ENCODE peak calls at places on chromosomes 16 and 17, in seven cellular contexts. One of them, this sample, is unnamed.

GRCh38 chr17:1487939-1488825 is 4.3 kb downstream of the MYO1C start:
- DNase-seq in neural progenitor cell: peak; percentile 95
- DNase-seq in activated T-cell treated with anti-CD3 and anti-CD28 coated beads, Interleukin-2, amount 50 U/mL, for 72 hours: peak; percentile 66
- DNase-seq in LNCaP clone FGC: no peak
- DNase-seq in Calu3: peak; percentile 83
- DNase-seq in NCI-H1694: peak; percentile 16
- DNase-seq in activated CD4-positive, alpha-beta T cell treated with anti-CD3 and anti-CD28 coated beads for 36 hours: peak; percentile 77
- DNase-seq in this sample: no peak

GRCh38 chr17:59244081-59244480 is 23.8 kb downstream of the GDPD1 start:
- DNase-seq in neural progenitor cell: no peak
- DNase-seq in activated T-cell treated with anti-CD3 and anti-CD28 coated beads, Interleukin-2, amount 50 U/mL, for 72 hours: no peak
- DNase-seq in NCI-H1694: no peak
- DNase-seq in Calu3: no peak
- DNase-seq in LNCaP clone FGC: no peak
- DNase-seq in activated CD4-positive, alpha-beta T cell treated with anti-CD3 and anti-CD28 coated beads for 36 hours: no peak
- DNase-seq in this sample: no peak

GRCh38 chr17:45228121-45228941 is 6.6 kb downstream of the FMNL1 start:
- DNase-seq in NCI-H1694: peak; percentile 50
- DNase-seq in activated CD4-positive, alpha-beta T cell treated with anti-CD3 and anti-CD28 coated beads for 36 hours: peak; percentile 65
- DNase-seq in activated T-cell treated with anti-CD3 and anti-CD28 coated beads, Interleukin-2, amount 50 U/mL, for 72 hours: peak; percentile 52
- DNase-seq in neural progenitor cell: no peak
- DNase-seq in LNCaP clone FGC: no peak
- DNase-seq in Calu3: no peak
- DNase-seq in this sample: no peak

GRCh38 chr16:66042341-66042740 is 324.1 kb upstream of the CDH5 start:
- DNase-seq in LNCaP clone FGC: no peak
- DNase-seq in NCI-H1694: no peak
- DNase-seq in Calu3: no peak
- DNase-seq in activated T-cell treated with anti-CD3 and anti-CD28 coated beads, Interleukin-2, amount 50 U/mL, for 72 hours: no peak
- DNase-seq in activated CD4-positive, alpha-beta T cell treated with anti-CD3 and anti-CD28 coated beads for 36 hours: no peak
- DNase-seq in neural progenitor cell: no peak
- DNase-seq in this sample: no peak

GRCh38 chr17:21174719-21175118 is 39.2 kb downstream of the TMEM11 start:
- DNase-seq in LNCaP clone FGC: no peak
- DNase-seq in activated T-cell treated with anti-CD3 and anti-CD28 coated beads, Interleukin-2, amount 50 U/mL, for 72 hours: no peak
- DNase-seq in activated CD4-positive, alpha-beta T cell treated with anti-CD3 and anti-CD28 coated beads for 36 hours: no peak
- DNase-seq in neural progenitor cell: no peak
- DNase-seq in Calu3: no peak
- DNase-seq in NCI-H1694: no peak
- DNase-seq in this sample: no peak

GRCh38 chr16:23519282-23519681 is 9.0 kb upstream of the GGA2 start:
- DNase-seq in LNCaP clone FGC: no peak
- DNase-seq in activated T-cell treated with anti-CD3 and anti-CD28 coated beads, Interleukin-2, amount 50 U/mL, for 72 hours: no peak
- DNase-seq in neural progenitor cell: no peak
- DNase-seq in Calu3: no peak
- DNase-seq in activated CD4-positive, alpha-beta T cell treated with anti-CD3 and anti-CD28 coated beads for 36 hours: no peak
- DNase-seq in NCI-H1694: no peak
- DNase-seq in this sample: no peak

GRCh38 chr16:58515125-58515870 is at the start of gene SETD6:
- DNase-seq in LNCaP clone FGC: peak; percentile 89
- DNase-seq in NCI-H1694: peak; percentile 26
- DNase-seq in Calu3: peak; percentile 94
- DNase-seq in activated T-cell treated with anti-CD3 and anti-CD28 coated beads, Interleukin-2, amount 50 U/mL, for 72 hours: peak; percentile 84
- DNase-seq in activated CD4-positive, alpha-beta T cell treated with anti-CD3 and anti-CD28 coated beads for 36 hours: peak; percentile 87
- DNase-seq in neural progenitor cell: peak; percentile 93
- DNase-seq in this sample: peak; percentile 48

GRCh38 chr16:89972244-89973234 is 24.0 kb downstream of the DEF8 start:
- DNase-seq in Calu3: peak; percentile 95
- DNase-seq in NCI-H1694: peak; percentile 59
- DNase-seq in activated T-cell treated with anti-CD3 and anti-CD28 coated beads, Interleukin-2, amount 50 U/mL, for 72 hours: peak; percentile 91
- DNase-seq in activated CD4-positive, alpha-beta T cell treated with anti-CD3 and anti-CD28 coated beads for 36 hours: peak; percentile 94
- DNase-seq in neural progenitor cell: peak; percentile 97
- DNase-seq in LNCaP clone FGC: no peak
- DNase-seq in this sample: peak; percentile 33

GRCh38 chr17:50283246-50283645 is 9.0 kb downstream of the TMEM92 start:
- DNase-seq in LNCaP clone FGC: no peak
- DNase-seq in neural progenitor cell: no peak
- DNase-seq in Calu3: no peak
- DNase-seq in NCI-H1694: no peak
- DNase-seq in activated T-cell treated with anti-CD3 and anti-CD28 coated beads, Interleukin-2, amount 50 U/mL, for 72 hours: peak; percentile 57
- DNase-seq in activated CD4-positive, alpha-beta T cell treated with anti-CD3 and anti-CD28 coated beads for 36 hours: peak; percentile 74
- DNase-seq in this sample: no peak

GRCh38 chr17:58322581-58323419 is 5.8 kb downstream of the TSPOAP1 start:
- DNase-seq in activated T-cell treated with anti-CD3 and anti-CD28 coated beads, Interleukin-2, amount 50 U/mL, for 72 hours: peak; percentile 36
- DNase-seq in NCI-H1694: no peak
- DNase-seq in LNCaP clone FGC: no peak
- DNase-seq in neural progenitor cell: no peak
- DNase-seq in activated CD4-positive, alpha-beta T cell treated with anti-CD3 and anti-CD28 coated beads for 36 hours: no peak
- DNase-seq in Calu3: no peak
- DNase-seq in this sample: no peak

GRCh38 chr16:26149661-26150060 is 457.9 kb downstream of the HS3ST4 start:
- DNase-seq in activated CD4-positive, alpha-beta T cell treated with anti-CD3 and anti-CD28 coated beads for 36 hours: no peak
- DNase-seq in neural progenitor cell: no peak
- DNase-seq in Calu3: no peak
- DNase-seq in activated T-cell treated with anti-CD3 and anti-CD28 coated beads, Interleukin-2, amount 50 U/mL, for 72 hours: no peak
- DNase-seq in LNCaP clone FGC: no peak
- DNase-seq in NCI-H1694: no peak
- DNase-seq in this sample: no peak

GRCh38 chr17:2215616-2216364 is 87.8 kb downstream of the SMG6 start:
- DNase-seq in Calu3: no peak
- DNase-seq in LNCaP clone FGC: no peak
- DNase-seq in NCI-H1694: no peak
- DNase-seq in neural progenitor cell: peak; percentile 60
- DNase-seq in activated T-cell treated with anti-CD3 and anti-CD28 coated beads, Interleukin-2, amount 50 U/mL, for 72 hours: peak; percentile 77
- DNase-seq in activated CD4-positive, alpha-beta T cell treated with anti-CD3 and anti-CD28 coated beads for 36 hours: peak; percentile 85
- DNase-seq in this sample: peak; percentile 56

GRCh38 chr17:62630365-62631085 is 3.1 kb downstream of the MRC2 start:
- DNase-seq in LNCaP clone FGC: no peak
- DNase-seq in NCI-H1694: no peak
- DNase-seq in Calu3: no peak
- DNase-seq in activated CD4-positive, alpha-beta T cell treated with anti-CD3 and anti-CD28 coated beads for 36 hours: no peak
- DNase-seq in activated T-cell treated with anti-CD3 and anti-CD28 coated beads, Interleukin-2, amount 50 U/mL, for 72 hours: no peak
- DNase-seq in neural progenitor cell: no peak
- DNase-seq in this sample: no peak

GRCh38 chr17:57926723-57927047 is 28.5 kb downstream of the CUEDC1 start:
- DNase-seq in activated T-cell treated with anti-CD3 and anti-CD28 coated beads, Interleukin-2, amount 50 U/mL, for 72 hours: no peak
- DNase-seq in LNCaP clone FGC: no peak
- DNase-seq in Calu3: no peak
- DNase-seq in NCI-H1694: no peak
- DNase-seq in neural progenitor cell: no peak
- DNase-seq in activated CD4-positive, alpha-beta T cell treated with anti-CD3 and anti-CD28 coated beads for 36 hours: no peak
- DNase-seq in this sample: no peak

GRCh38 chr17:30235386-30236296 is at the start of gene SLC6A4:
- DNase-seq in activated CD4-positive, alpha-beta T cell treated with anti-CD3 and anti-CD28 coated beads for 36 hours: no peak
- DNase-seq in NCI-H1694: no peak
- DNase-seq in neural progenitor cell: peak; percentile 72
- DNase-seq in activated T-cell treated with anti-CD3 and anti-CD28 coated beads, Interleukin-2, amount 50 U/mL, for 72 hours: no peak
- DNase-seq in LNCaP clone FGC: no peak
- DNase-seq in Calu3: peak; percentile 27
- DNase-seq in this sample: no peak

GRCh38 chr17:77842148-77842905 is 116.2 kb upstream of the TNRC6C start:
- DNase-seq in LNCaP clone FGC: no peak
- DNase-seq in neural progenitor cell: no peak
- DNase-seq in activated T-cell treated with anti-CD3 and anti-CD28 coated beads, Interleukin-2, amount 50 U/mL, for 72 hours: peak; percentile 25
- DNase-seq in activated CD4-positive, alpha-beta T cell treated with anti-CD3 and anti-CD28 coated beads for 36 hours: peak; percentile 65
- DNase-seq in NCI-H1694: no peak
- DNase-seq in Calu3: peak; percentile 39
- DNase-seq in this sample: no peak

GRCh38 chr16:4217246-4218131 is 24.4 kb downstream of the SRL start:
- DNase-seq in NCI-H1694: no peak
- DNase-seq in LNCaP clone FGC: peak; percentile 73
- DNase-seq in Calu3: no peak
- DNase-seq in neural progenitor cell: peak; percentile 32
- DNase-seq in activated CD4-positive, alpha-beta T cell treated with anti-CD3 and anti-CD28 coated beads for 36 hours: no peak
- DNase-seq in activated T-cell treated with anti-CD3 and anti-CD28 coated beads, Interleukin-2, amount 50 U/mL, for 72 hours: no peak
- DNase-seq in this sample: no peak

GRCh38 chr16:84520778-84521770 is 16.6 kb upstream of the MEAK7 start:
- DNase-seq in Calu3: peak; percentile 51
- DNase-seq in neural progenitor cell: no peak
- DNase-seq in activated T-cell treated with anti-CD3 and anti-CD28 coated beads, Interleukin-2, amount 50 U/mL, for 72 hours: no peak
- DNase-seq in activated CD4-positive, alpha-beta T cell treated with anti-CD3 and anti-CD28 coated beads for 36 hours: peak; percentile 13
- DNase-seq in LNCaP clone FGC: no peak
- DNase-seq in NCI-H1694: no peak
- DNase-seq in this sample: no peak

GRCh38 chr17:78789149-78789662 is 7.1 kb upstream of the CYTH1 start:
- DNase-seq in NCI-H1694: no peak
- DNase-seq in activated CD4-positive, alpha-beta T cell treated with anti-CD3 and anti-CD28 coated beads for 36 hours: no peak
- DNase-seq in Calu3: no peak
- DNase-seq in LNCaP clone FGC: no peak
- DNase-seq in activated T-cell treated with anti-CD3 and anti-CD28 coated beads, Interleukin-2, amount 50 U/mL, for 72 hours: no peak
- DNase-seq in neural progenitor cell: no peak
- DNase-seq in this sample: no peak

This sample was measured in iPS DF 19.7.